ENCODE peak calls at places on chromosome 19, in six cellular contexts. Q is AG04450, K is thoracic aorta, X is lower leg skin, P is bronchial epithelial cell, M is brain microvascular endothelial cell. I is an unnamed sample.

GRCh38 chr19:45922281-45922680 is 7.7 kb upstream of the NANOS2 start:
- DNase-seq in Q (no peak), K (no peak), X (no peak), P (no peak), M (no peak), I (no peak)

GRCh38 chr19:46689358-46689757 is 27.6 kb downstream of the PRKD2 start:
- DNase-seq in Q (no peak), K (no peak), X (no peak), P (no peak), M (no peak), I (no peak)

GRCh38 chr19:48123907-48124675 is 13.5 kb upstream of the PLA2G4C start:
- DNase-seq in Q (peak; percentile 15), K (no peak), X (no peak), P (peak; percentile 96), M (peak; percentile 67), I (peak; percentile 76)

GRCh38 chr19:39156230-39156890 is 30.8 kb downstream of the PAK4 start:
- DNase-seq in Q (no peak), K (no peak), X (no peak), P (peak; percentile 11), M (peak; percentile 8), I (peak; percentile 18)

GRCh38 chr19:31504221-31504620 is 155.0 kb upstream of the TSHZ3 start:
- DNase-seq in Q (no peak), K (no peak), X (no peak), P (no peak), M (no peak), I (no peak)

GRCh38 chr19:2047449-2048103 is 3.5 kb downstream of the MKNK2 start:
- DNase-seq in Q (no peak), K (no peak), X (peak; percentile 37), P (no peak), M (no peak), I (peak; percentile 84)

GRCh38 chr19:1302534-1303239 is 17.0 kb downstream of the EFNA2 start:
- DNase-seq in Q (no peak), K (no peak), X (no peak), P (no peak), M (no peak), I (no peak)

GRCh38 chr19:11014403-11014911 is 53.6 kb downstream of the SMARCA4 start:
- DNase-seq in Q (no peak), K (no peak), X (no peak), P (no peak), M (no peak), I (no peak)

GRCh38 chr19:5667751-5668271 is 12.5 kb downstream of the MICOS13 start:
- DNase-seq in Q (no peak), K (no peak), X (no peak), P (no peak), M (no peak), I (no peak)

GRCh38 chr19:39131255-39131755 is 5.7 kb downstream of the PAK4 start:
- DNase-seq in Q (no peak), K (no peak), X (no peak), P (no peak), M (peak; percentile 22), I (no peak)

GRCh38 chr19:33267706-33268105 is 34.6 kb downstream of the CEBPA start:
- DNase-seq in Q (no peak), K (no peak), X (no peak), P (no peak), M (no peak), I (no peak)

GRCh38 chr19:18073197-18073596 is 13.5 kb downstream of the IL12RB1 start:
- DNase-seq in Q (no peak), K (no peak), X (no peak), P (no peak), M (no peak), I (no peak)

GRCh38 chr19:46634656-46635218 is 1.3 kb downstream of the GNG8 start:
- DNase-seq in Q (no peak), K (no peak), X (no peak), P (no peak), M (no peak), I (no peak)

GRCh38 chr19:34482380-34483250 is 1.1 kb downstream of the WTIP start:
- DNase-seq in Q (no peak), K (no peak), X (no peak), P (no peak), M (no peak), I (peak; percentile 27)

GRCh38 chr19:56120002-56120370 is 1.1 kb downstream of the ZNF787 start:
- DNase-seq in Q (no peak), K (no peak), X (no peak), P (no peak), M (no peak), I (no peak)

GRCh38 chr19:58561373-58562125 is 3.1 kb upstream of the UBE2M start:
- DNase-seq in Q (no peak), K (no peak), X (no peak), P (no peak), M (no peak), I (no peak)

GRCh38 chr19:46081928-46082727 is 41.3 kb upstream of the IGFL4 start:
- DNase-seq in Q (no peak), K (no peak), X (peak; percentile 40), P (peak; percentile 55), M (peak; percentile 46), I (peak; percentile 79)

GRCh38 chr19:13611596-13611995 is 105.3 kb upstream of the CACNA1A start:
- DNase-seq in Q (no peak), K (no peak), X (no peak), P (no peak), M (no peak), I (no peak)

GRCh38 chr19:49861127-49861526 is 6.2 kb downstream of the PNKP start:
- DNase-seq in Q (no peak), K (no peak), X (no peak), P (no peak), M (no peak), I (no peak)

GRCh38 chr19:18785179-18786124 is 5.7 kb downstream of the COMP start:
- DNase-seq in Q (no peak), K (no peak), X (peak; percentile 60), P (no peak), M (peak; percentile 33), I (peak; percentile 77)

GRCh38 chr19:43651758-43652545 is 12.3 kb upstream of the CADM4 start:
- DNase-seq in Q (peak; percentile 27), K (no peak), X (peak; percentile 57), P (peak; percentile 53), M (peak; percentile 48), I (peak; percentile 75)

GRCh38 chr19:35076657-35077056 is 35.1 kb downstream of the HPN start:
- DNase-seq in Q (no peak), K (no peak), X (no peak), P (no peak), M (no peak), I (no peak)

GRCh38 chr19:13718733-13719132 is 45.6 kb upstream of the MRI1 start:
- DNase-seq in Q (peak; percentile 36), K (no peak), X (no peak), P (peak; percentile 55), M (peak; percentile 28), I (peak; percentile 52)

GRCh38 chr19:10074153-10074552 is 12.0 kb upstream of the SHFL start:
- DNase-seq in Q (no peak), K (no peak), X (no peak), P (peak; percentile 13), M (peak; percentile 7), I (peak; percentile 60)

GRCh38 chr19:34075661-34076091 is 96.6 kb upstream of the LSM14A start:
- DNase-seq in Q (no peak), K (no peak), X (no peak), P (no peak), M (peak; percentile 14), I (no peak)

GRCh38 chr19:19170053-19170945 is at the start of gene MEF2B:
- DNase-seq in Q (no peak), K (no peak), X (peak; percentile 61), P (peak; percentile 47), M (peak; percentile 56), I (peak; percentile 63)

GRCh38 chr19:3617463-3617862 is 9.1 kb downstream of the CACTIN start:
- DNase-seq in Q (no peak), K (no peak), X (no peak), P (no peak), M (no peak), I (no peak)

GRCh38 chr19:3620145-3620816 is 6.3 kb downstream of the CACTIN start:
- DNase-seq in Q (no peak), K (no peak), X (no peak), P (no peak), M (no peak), I (no peak)

GRCh38 chr19:3618144-3618810 is 8.3 kb downstream of the CACTIN start:
- DNase-seq in Q (peak; percentile 15), K (no peak), X (no peak), P (no peak), M (no peak), I (peak; percentile 49)

GRCh38 chr19:3619631-3620012 is 7.0 kb downstream of the CACTIN start:
- DNase-seq in Q (no peak), K (no peak), X (no peak), P (no peak), M (no peak), I (no peak)

GRCh38 chr19:3618811-3619630 is 7.6 kb downstream of the CACTIN start:
- DNase-seq in Q (no peak), K (no peak), X (no peak), P (no peak), M (no peak), I (no peak)
- TF ChIP-seq CTCF in Q (peak; percentile 3), K (no peak), X (no peak), P (no peak), M (no peak), I (no peak)

GRCh38 chr19:16605552-16605951 is 22.5 kb downstream of the MED26 start:
- DNase-seq in Q (no peak), K (no peak), X (no peak), P (no peak), M (no peak), I (no peak)
- TF ChIP-seq CTCF in Q (no peak), K (no peak), X (no peak), P (no peak), M (no peak), I (no peak)

DNA sequence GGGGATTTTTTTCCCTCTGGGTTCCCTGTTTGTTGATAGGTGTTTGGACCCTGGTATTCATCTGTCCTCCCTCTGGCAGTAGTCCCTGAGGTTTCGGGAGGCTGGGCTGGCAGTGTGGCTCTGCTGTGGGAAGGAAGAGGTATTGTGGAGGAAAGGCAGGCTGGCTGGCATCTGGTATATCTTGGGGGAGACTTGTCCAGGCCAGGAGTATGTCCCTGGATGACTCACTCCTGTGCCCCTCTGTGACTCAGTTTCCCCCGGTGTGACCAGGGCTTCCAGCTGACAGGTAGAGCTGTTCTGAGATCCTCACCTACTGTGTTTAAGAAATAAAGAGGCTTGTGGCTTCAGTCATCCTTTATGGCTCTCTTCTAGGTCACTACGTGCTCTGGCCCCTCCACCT is 14.2 kb upstream of the ZNF492 start:
- DNase-seq in Q (no peak), K (no peak), X (no peak), P (no peak), M (no peak), I (no peak)
- TF ChIP-seq CTCF in Q (no peak), K (no peak), X (no peak), P (no peak), M (no peak), I (no peak)

GRCh38 chr19:40933025-40933424 is 51.0 kb upstream of the CYP2A7 start:
- DNase-seq in Q (no peak), K (no peak), X (no peak), P (no peak), M (no peak), I (peak; percentile 46)
- TF ChIP-seq CTCF in Q (no peak), K (no peak), X (no peak), P (no peak), M (no peak), I (no peak)

I was measured in MCF 10A.